ENCODE peak calls at places on chromosomes 16 and 17, in ten cellular contexts. V is AG04450; R is fibroblast of lung; I is brain microvascular endothelial cell; C is uterus; U is BJ; O is left ventricle myocardium inferior; Z is heart left ventricle; J is HFF-Myc; N is CD8-positive, alpha-beta T cell. K is an unnamed sample.

GRCh38 chr17:68709995-68710780 is 109.0 kb upstream of the FAM20A start:
- DNase-seq in O (no peak), V (no peak), U (peak; percentile 89), R (peak; percentile 81), N (no peak), J (peak; percentile 89), I (peak; percentile 30), Z (no peak), C (no peak), K (no peak)

GRCh38 chr16:21565816-21566669 is 33.3 kb upstream of the METTL9 start:
- DNase-seq in V (no peak), I (no peak), J (no peak), Z (no peak), C (peak; percentile 5), N (no peak), O (no peak), R (no peak), U (no peak), K (no peak)

GRCh38 chr17:81821603-81822311 is 11.3 kb downstream of the MCRIP1 start:
- DNase-seq in I (peak; percentile 35), V (no peak), U (no peak), Z (peak; percentile 85), C (peak; percentile 55), O (peak; percentile 84), N (no peak), J (no peak), R (peak; percentile 65), K (peak; percentile 48)

GRCh38 chr17:45288825-45289224 is 26.9 kb upstream of the SPATA32 start:
- DNase-seq in U (no peak), R (no peak), I (no peak), V (no peak), J (no peak), N (no peak), O (peak; percentile 56), C (peak; percentile 56), Z (peak; percentile 61), K (no peak)

GRCh38 chr17:80023261-80024205 is 12.1 kb downstream of the TBC1D16 start:
- DNase-seq in V (no peak), U (no peak), Z (no peak), I (no peak), J (no peak), N (no peak), R (no peak), C (peak; percentile 40), O (no peak), K (no peak)

GRCh38 chr17:50843150-50843905 is 7.9 kb downstream of the WFIKKN2 start:
- DNase-seq in V (no peak), R (no peak), Z (no peak), U (no peak), N (no peak), O (no peak), I (no peak), C (no peak), J (no peak), K (no peak)

GRCh38 chr16:8921626-8921984 is 39.5 kb downstream of the LITAFD start:
- DNase-seq in Z (no peak), C (no peak), J (no peak), V (no peak), R (no peak), N (no peak), O (no peak), I (no peak), U (no peak), K (no peak)

GRCh38 chr17:48483471-48484131 is 47.2 kb downstream of the HOXB1 start:
- DNase-seq in R (peak; percentile 96), U (peak; percentile 90), J (peak; percentile 97), I (peak; percentile 92), Z (peak; percentile 27), C (no peak), N (no peak), V (peak; percentile 97), O (no peak), K (peak; percentile 94)

GRCh38 chr16:85574672-85575475 is 38.2 kb upstream of the GSE1 start:
- DNase-seq in U (no peak), V (no peak), N (no peak), J (no peak), Z (no peak), C (no peak), O (no peak), R (no peak), I (no peak), K (no peak)

GRCh38 chr17:63544467-63545301 is 5.6 kb upstream of the DCAF7 start:
- DNase-seq in I (no peak), Z (no peak), C (no peak), R (no peak), V (no peak), N (no peak), U (no peak), J (no peak), O (no peak), K (no peak)

GRCh38 chr16:84362410-84362809 is 5.9 kb upstream of the ATP2C2 start:
- DNase-seq in R (no peak), U (no peak), Z (no peak), J (no peak), N (no peak), O (no peak), I (no peak), C (no peak), V (no peak), K (no peak)

GRCh38 chr17:979539-980405 is at the start of gene NXN:
- DNase-seq in U (no peak), I (peak; percentile 49), J (no peak), N (peak; percentile 83), R (peak; percentile 74), C (peak; percentile 89), O (peak; percentile 89), Z (peak; percentile 92), V (no peak), K (peak; percentile 76)

GRCh38 chr17:21379080-21379711 is 3.0 kb downstream of the KCNJ12 start:
- DNase-seq in N (no peak), Z (peak; percentile 51), U (no peak), J (no peak), O (peak; percentile 66), I (no peak), V (no peak), C (no peak), R (no peak), K (no peak)

GRCh38 chr16:56356276-56357241 is 68.8 kb downstream of the AMFR start:
- DNase-seq in R (peak; percentile 85), V (peak; percentile 70), C (peak; percentile 76), U (no peak), O (peak; percentile 80), I (peak; percentile 83), N (peak; percentile 55), J (peak; percentile 61), Z (peak; percentile 81), K (peak; percentile 89)

GRCh38 chr16:73956592-73957495 is 339.8 kb upstream of the PSMD7 start:
- DNase-seq in R (peak; percentile 83), C (peak; percentile 45), I (peak; percentile 78), J (peak; percentile 54), N (no peak), Z (peak; percentile 46), V (peak; percentile 20), U (peak; percentile 9), O (peak; percentile 43), K (peak; percentile 71)

GRCh38 chr16:80827007-80827406 is 22.6 kb upstream of the CDYL2 start:
- DNase-seq in C (no peak), I (no peak), V (no peak), Z (no peak), O (no peak), N (no peak), R (no peak), J (no peak), U (no peak), K (no peak)

GRCh38 chr16:64440421-64440831 is 681.4 kb downstream of the CDH11 start:
- DNase-seq in V (peak; percentile 90), C (peak; percentile 32), J (peak; percentile 95), N (no peak), R (peak; percentile 98), O (no peak), Z (no peak), I (peak; percentile 96), U (peak; percentile 98), K (peak; percentile 96)

GRCh38 chr16:75063549-75064082 is 53.0 kb downstream of the LDHD start:
- DNase-seq in N (no peak), J (no peak), O (no peak), U (no peak), Z (no peak), C (no peak), I (no peak), V (no peak), R (no peak), K (no peak)

DNA sequence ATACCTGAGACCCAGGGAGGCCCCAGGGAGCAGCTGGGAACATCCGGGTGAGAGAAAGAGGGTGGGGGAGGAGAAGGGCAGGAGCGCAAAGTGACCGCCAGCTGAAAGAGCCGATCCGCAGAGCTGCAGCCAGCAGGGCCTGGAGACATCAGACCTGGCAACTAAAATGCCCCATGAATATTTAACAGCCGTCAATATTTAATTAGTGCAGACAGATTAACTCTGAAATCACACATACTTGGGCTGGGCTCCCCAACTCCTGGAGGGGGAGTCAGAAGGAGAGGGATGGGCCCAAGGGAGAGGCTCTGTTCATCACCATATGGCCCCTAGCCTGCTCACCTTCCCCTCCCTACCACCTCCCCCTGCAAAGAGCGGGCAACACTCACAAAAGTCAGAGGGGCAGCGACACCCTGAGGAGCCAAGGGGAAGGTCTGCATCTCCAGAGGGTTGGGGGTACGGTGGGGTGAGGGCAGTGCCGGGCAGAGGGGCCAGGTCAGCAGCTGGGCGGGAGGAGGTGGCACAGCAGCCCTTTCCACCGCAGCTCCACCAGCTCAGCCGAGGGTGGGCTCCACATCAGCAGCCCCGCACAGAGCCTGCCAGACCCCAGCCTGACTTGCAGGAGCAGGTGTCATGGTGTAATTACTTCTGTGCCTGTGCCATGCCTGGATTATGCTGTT is 61.9 kb upstream of the CCL1 start:
- DNase-seq in J (no peak), I (no peak), R (no peak), C (no peak), O (no peak), V (no peak), Z (no peak), U (no peak), N (no peak), K (no peak)
- TF ChIP-seq CTCF in J (no peak), I (no peak), R (no peak), C (no peak), O (no peak), V (no peak), Z (no peak), U (no peak), N (no peak), K (no peak)

GRCh38 chr17:75182569-75183436 is at the start of gene SUMO2:
- DNase-seq in C (peak; percentile 97), N (peak; percentile 95), O (peak; percentile 95), V (peak; percentile 89), J (peak; percentile 71), I (peak; percentile 88), U (peak; percentile 60), R (peak; percentile 96), Z (peak; percentile 96), K (peak; percentile 97)
- TF ChIP-seq CTCF in C (no peak), N (no peak), O (peak; percentile 63), V (peak; percentile 36), J (no peak), I (peak; percentile 19), U (no peak), R (no peak), Z (peak; percentile 31), K (no peak)

GRCh38 chr16:19094542-19095365 is 19.0 kb upstream of the ITPRIPL2 start:
- DNase-seq in J (no peak), V (no peak), C (no peak), Z (no peak), R (peak; percentile 28), U (no peak), I (no peak), O (no peak), N (no peak), K (no peak)
- TF ChIP-seq CTCF in J (no peak), V (peak; percentile 4), C (no peak), Z (no peak), R (no peak), U (no peak), I (no peak), O (no peak), N (no peak), K (peak; percentile 2)

GRCh38 chr16:86874141-86874540 is 295.8 kb downstream of the FOXL1 start:
- DNase-seq in C (no peak), R (no peak), J (no peak), U (no peak), I (no peak), Z (no peak), O (no peak), V (no peak), N (no peak), K (peak; percentile 13)
- TF ChIP-seq CTCF in C (no peak), R (peak; percentile 53), J (peak; percentile 73), U (peak; percentile 66), I (peak; percentile 80), Z (no peak), O (peak; percentile 41), V (peak; percentile 55), N (no peak), K (peak; percentile 54)